ENCODE peak calls at places on chromosomes 5 and 9, in five cellular contexts. D is NT2/D1, B is HepG2, A is H1, W is GM12878. P is an unnamed sample.
A peak's percentile ranks its signal among the peaks of the same experiment; 100 is the strongest.

GRCh38 chr5:45622365-45622764 is 73.8 kb downstream of the HCN1 start:
- DNase-seq in D (no peak), A (no peak), W (no peak), B (no peak), P (no peak)

GRCh38 chr5:113278976-113279375 is 155.8 kb downstream of the TSSK1B start:
- DNase-seq in A (no peak), W (no peak), B (no peak), D (no peak), P (no peak)

GRCh38 chr5:38997579-38997978 is 76.6 kb downstream of the RICTOR start:
- DNase-seq in W (no peak), A (no peak), D (no peak), B (no peak), P (no peak)

GRCh38 chr9:36007852-36008251 is 28.9 kb upstream of the RECK start:
- DNase-seq in A (no peak), D (no peak), W (no peak), B (no peak), P (no peak)

GRCh38 chr9:135256568-135257354 is 169.3 kb downstream of the OLFM1 start:
- DNase-seq in D (no peak), W (no peak), A (no peak), B (no peak), P (no peak)

GRCh38 chr5:22465616-22466015 is 387.5 kb downstream of the CDH12 start:
- DNase-seq in A (no peak), B (no peak), W (no peak), D (no peak), P (no peak)

GRCh38 chr5:172701336-172702061 is 60.4 kb downstream of the NEURL1B start:
- DNase-seq in W (no peak), B (no peak), D (no peak), A (no peak), P (no peak)

GRCh38 chr9:22136446-22137140 is 127.5 kb upstream of the CDKN2B start:
- DNase-seq in D (no peak), A (no peak), B (no peak), W (no peak), P (no peak)

GRCh38 chr9:136511144-136511669 is 28.4 kb upstream of the SEC16A start:
- DNase-seq in D (no peak), B (no peak), A (no peak), W (no peak), P (no peak)

GRCh38 chr9:136514022-136514714 is 31.3 kb upstream of the SEC16A start:
- DNase-seq in D (no peak), B (no peak), W (no peak), A (no peak), P (no peak)

GRCh38 chr9:136511670-136512592 is 29.1 kb upstream of the SEC16A start:
- DNase-seq in A (no peak), W (no peak), D (no peak), B (peak; percentile 34), P (no peak)

GRCh38 chr9:136513191-136513590 is 30.4 kb upstream of the SEC16A start:
- DNase-seq in A (no peak), D (no peak), B (no peak), W (no peak), P (no peak)

DNA sequence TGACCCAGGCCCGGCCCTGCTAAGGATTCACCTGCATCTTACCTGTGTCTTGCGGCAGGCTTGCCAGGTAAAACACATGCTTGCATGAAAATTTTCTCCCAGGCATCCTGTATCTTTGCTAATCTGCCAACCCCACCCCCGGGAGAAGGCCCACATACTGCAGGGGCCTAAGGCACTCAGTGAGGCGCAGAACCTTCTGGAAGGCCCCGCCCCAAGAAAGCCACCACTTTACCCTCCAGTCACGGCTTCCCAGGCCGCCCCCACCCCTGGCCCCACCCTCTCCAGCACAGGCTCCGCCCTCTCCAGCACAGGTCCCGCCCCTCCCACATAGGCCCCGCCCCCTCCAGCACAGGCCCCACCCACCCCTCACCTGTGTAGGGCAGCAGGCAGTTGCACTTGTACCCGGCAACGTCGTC is 29.8 kb upstream of the SEC16A start:
- DNase-seq in B (no peak), A (no peak), W (no peak), D (no peak), P (peak; percentile 64)
- TF ChIP-seq SUZ12 in B (no peak), A (no peak), W (no peak), D (no peak), P (no peak)

DNA sequence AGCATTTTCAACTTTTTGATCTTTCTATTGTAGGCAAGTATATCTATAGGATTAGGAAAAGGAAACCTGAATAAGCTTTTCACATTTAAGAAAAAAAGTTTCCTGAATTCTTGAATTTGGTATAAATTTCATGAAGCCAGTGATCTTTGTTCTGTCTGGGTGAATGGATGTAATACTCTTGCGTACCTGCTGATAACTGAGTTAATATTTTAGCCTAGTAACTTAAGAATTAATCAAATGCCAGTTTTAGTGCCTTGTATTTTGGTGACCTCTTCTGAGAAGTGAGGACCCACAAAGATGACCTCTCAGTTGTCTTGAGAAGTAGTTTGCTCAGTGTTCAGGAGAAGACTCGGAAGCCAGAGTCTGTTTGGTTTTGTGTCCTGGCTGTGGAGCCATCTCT is 77.9 kb downstream of the UHRF2 start:
- DNase-seq in D (no peak), W (no peak), A (no peak), B (no peak), P (no peak)
- TF ChIP-seq SUZ12 in D (no peak), W (no peak), A (no peak), B (no peak), P (no peak)

GRCh38 chr5:32094691-32095090 is 79.4 kb downstream of the GOLPH3 start:
- DNase-seq in D (no peak), B (no peak), W (no peak), A (no peak), P (no peak)

GRCh38 chr5:32092938-32093812 is 80.9 kb downstream of the GOLPH3 start:
- DNase-seq in A (peak; percentile 84), B (peak; percentile 75), D (peak; percentile 64), W (peak; percentile 17), P (peak; percentile 80)

GRCh38 chr5:32096891-32097592 is 77.1 kb downstream of the GOLPH3 start:
- DNase-seq in A (no peak), D (no peak), B (no peak), W (no peak), P (no peak)

GRCh38 chr5:32098291-32098690 is 75.8 kb downstream of the GOLPH3 start:
- DNase-seq in A (no peak), W (no peak), D (no peak), B (no peak), P (no peak)

GRCh38 chr5:32095261-32095671 is 78.9 kb downstream of the GOLPH3 start:
- DNase-seq in B (no peak), A (no peak), W (no peak), D (no peak), P (no peak)
- TF ChIP-seq SUZ12 in B (no peak), A (no peak), W (no peak), D (no peak), P (no peak)

GRCh38 chr9:80994892-80995291 is 694.5 kb downstream of the TLE1 start:
- DNase-seq in W (no peak), B (no peak), A (no peak), D (no peak), P (no peak)

GRCh38 chr9:80995759-80996158 is 693.6 kb downstream of the TLE1 start:
- DNase-seq in D (no peak), B (no peak), A (no peak), W (no peak), P (no peak)
- TF ChIP-seq SUZ12 in D (no peak), B (no peak), A (no peak), W (no peak), P (no peak)

P was measured in HEK293T.